ENCODE peak calls at places on chromosomes 5 and 9, in nine cellular contexts. K, I, W, G, H, N, U, J and D are unnamed samples.

GRCh38 chr5:61805101-61805500 is 473.0 kb downstream of the ZSWIM6 start:
- DNase-seq in K (no peak), I (no peak), W (no peak), G (no peak), H (no peak), N (no peak), U (no peak), J (no peak), D (peak)

GRCh38 chr5:150208187-150209015 is 18.5 kb downstream of the SLC6A7 start:
- DNase-seq in K (no peak), I (no peak), W (no peak), G (no peak), H (no peak), N (no peak), U (no peak), J (no peak), D (no peak)

GRCh38 chr9:93958875-93959682 is 3.9 kb upstream of the BARX1 start:
- DNase-seq in K (no peak), I (no peak), W (peak), G (no peak), H (no peak), N (no peak), U (no peak), J (peak), D (no peak)

GRCh38 chr9:33464045-33464636 is 9.6 kb downstream of the NOL6 start:
- DNase-seq in K (no peak), I (no peak), W (peak), G (no peak), H (no peak), N (no peak), U (no peak), J (no peak), D (no peak)

GRCh38 chr9:69532359-69532758 is 139.8 kb downstream of the APBA1 start:
- DNase-seq in K (no peak), I (no peak), W (peak), G (no peak), H (no peak), N (no peak), U (no peak), J (no peak), D (no peak)

GRCh38 chr9:91857291-91857781 is 92.7 kb downstream of the ROR2 start:
- DNase-seq in K (no peak), I (no peak), W (peak), G (no peak), H (no peak), N (no peak), U (no peak), J (no peak), D (no peak)

GRCh38 chr9:89935791-89936190 is 331.0 kb downstream of the GADD45G start:
- DNase-seq in K (no peak), I (no peak), W (no peak), G (no peak), H (no peak), N (no peak), U (no peak), J (no peak), D (no peak)

GRCh38 chr5:164672190-164672589 is 1166.8 kb downstream of the MAT2B start:
- DNase-seq in K (no peak), I (no peak), W (peak), G (no peak), H (no peak), N (no peak), U (no peak), J (no peak), D (no peak)

GRCh38 chr9:121651295-121652036 is at the start of gene DAB2IP:
- DNase-seq in K (peak), I (peak), W (peak), G (no peak), H (peak), N (no peak), U (no peak), J (peak), D (no peak)

GRCh38 chr9:75086443-75087278 is 1.3 kb downstream of the NMRK1 start:
- DNase-seq in K (peak), I (peak), W (no peak), G (peak), H (no peak), N (no peak), U (no peak), J (peak), D (no peak)

DNA sequence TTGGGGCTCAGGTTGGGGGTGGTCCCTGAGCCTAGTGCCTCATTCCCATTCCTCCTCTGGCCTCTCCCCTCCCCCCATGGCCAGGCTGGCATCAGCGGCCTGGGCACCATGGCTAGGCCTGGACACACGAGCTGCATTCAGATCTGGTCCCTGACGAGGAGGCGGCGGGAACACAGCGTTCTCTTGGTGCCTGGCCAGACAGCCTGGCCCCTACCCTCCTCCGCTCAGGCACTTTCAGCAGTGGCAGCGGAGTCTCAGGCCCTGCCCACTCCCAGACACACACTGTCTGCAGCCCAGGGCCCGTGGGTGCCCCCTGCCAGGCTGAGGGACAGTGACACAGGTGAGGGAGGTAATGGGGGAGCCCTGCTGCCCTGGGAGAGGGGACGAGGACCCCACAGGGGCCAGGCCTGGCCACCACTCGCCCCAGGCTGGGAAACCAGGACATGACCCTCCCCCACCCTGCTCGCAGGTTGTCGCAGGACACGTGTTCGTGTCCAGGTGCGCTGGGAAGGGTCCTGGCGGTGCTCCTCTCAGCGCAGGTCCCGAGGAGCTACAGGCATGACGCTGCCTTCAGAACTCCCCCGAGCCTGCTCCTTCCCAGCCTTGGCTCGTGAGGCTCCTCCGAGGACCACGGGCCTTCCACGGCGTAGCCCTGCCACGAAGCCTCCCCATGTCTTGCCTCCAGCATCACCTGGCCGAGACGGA is 19.9 kb upstream of the UBAC1 start:
- DNase-seq in K (no peak), I (no peak), W (no peak), G (no peak), H (no peak), N (no peak), U (no peak), J (no peak), D (no peak)
- TF ChIP-seq POLR2AphosphoS5 in K (no peak), I (no peak), W (no peak), G (no peak), H (no peak), N (no peak), U (no peak), J (no peak), D (no peak)

GRCh38 chr5:133343196-133343595 is 269.1 kb downstream of the FSTL4 start:
- DNase-seq in K (no peak), I (no peak), W (no peak), G (no peak), H (no peak), N (no peak), U (no peak), J (no peak), D (no peak)

GRCh38 chr5:133341915-133342710 is 270.2 kb downstream of the FSTL4 start:
- DNase-seq in K (no peak), I (no peak), W (peak), G (no peak), H (no peak), N (no peak), U (no peak), J (no peak), D (no peak)

GRCh38 chr5:133348406-133348805 is 263.9 kb downstream of the FSTL4 start:
- DNase-seq in K (no peak), I (no peak), W (no peak), G (no peak), H (no peak), N (no peak), U (no peak), J (no peak), D (no peak)

GRCh38 chr5:133344266-133344665 is 268.1 kb downstream of the FSTL4 start:
- DNase-seq in K (no peak), I (no peak), W (no peak), G (no peak), H (no peak), N (no peak), U (no peak), J (no peak), D (no peak)

GRCh38 chr5:133347039-133347438 is 265.3 kb downstream of the FSTL4 start:
- DNase-seq in K (no peak), I (no peak), W (no peak), G (peak), H (no peak), N (no peak), U (no peak), J (no peak), D (no peak)
- TF ChIP-seq EP300 in K (no peak), I (no peak), W (no peak), G (no peak), H (no peak), N (no peak), U (no peak), J (no peak), D (no peak)

GRCh38 chr9:128244443-128245226 is 31.2 kb downstream of the GOLGA2 start:
- DNase-seq in K (peak), I (peak), W (peak), G (peak), H (peak), N (peak), U (no peak), J (peak), D (peak)

GRCh38 chr9:128242828-128243485 is 32.9 kb downstream of the GOLGA2 start:
- DNase-seq in K (no peak), I (no peak), W (peak), G (no peak), H (no peak), N (no peak), U (no peak), J (peak), D (no peak)

GRCh38 chr9:128242124-128242523 is 33.7 kb downstream of the GOLGA2 start:
- DNase-seq in K (no peak), I (no peak), W (no peak), G (no peak), H (no peak), N (no peak), U (no peak), J (no peak), D (no peak)

GRCh38 chr9:128245293-128246151 is 30.3 kb downstream of the GOLGA2 start:
- DNase-seq in K (no peak), I (no peak), W (peak), G (peak), H (no peak), N (no peak), U (no peak), J (no peak), D (no peak)

GRCh38 chr9:128243486-128244415 is 32.1 kb downstream of the GOLGA2 start:
- DNase-seq in K (no peak), I (no peak), W (peak), G (no peak), H (no peak), N (no peak), U (no peak), J (peak), D (no peak)
- TF ChIP-seq POLR2AphosphoS5 in K (no peak), I (no peak), W (no peak), G (no peak), H (no peak), N (no peak), U (no peak), J (no peak), D (no peak)

GRCh38 chr5:107199756-107200155 is 471.0 kb downstream of the EFNA5 start:
- DNase-seq in K (no peak), I (no peak), W (no peak), G (no peak), H (no peak), N (no peak), U (no peak), J (no peak), D (no peak)
- TF ChIP-seq EP300 in K (no peak), I (no peak), W (no peak), G (no peak), H (no peak), N (no peak), U (no peak), J (no peak), D (no peak)

GRCh38 chr9:136928591-136928990 is 15.9 kb downstream of the FBXW5 start:
- DNase-seq in K (no peak), I (no peak), W (no peak), G (no peak), H (no peak), N (no peak), U (no peak), J (peak), D (no peak)
- TF ChIP-seq POLR2AphosphoS5 in K (no peak), I (no peak), W (no peak), G (no peak), H (no peak), N (no peak), U (no peak), J (no peak), D (no peak)

DNA sequence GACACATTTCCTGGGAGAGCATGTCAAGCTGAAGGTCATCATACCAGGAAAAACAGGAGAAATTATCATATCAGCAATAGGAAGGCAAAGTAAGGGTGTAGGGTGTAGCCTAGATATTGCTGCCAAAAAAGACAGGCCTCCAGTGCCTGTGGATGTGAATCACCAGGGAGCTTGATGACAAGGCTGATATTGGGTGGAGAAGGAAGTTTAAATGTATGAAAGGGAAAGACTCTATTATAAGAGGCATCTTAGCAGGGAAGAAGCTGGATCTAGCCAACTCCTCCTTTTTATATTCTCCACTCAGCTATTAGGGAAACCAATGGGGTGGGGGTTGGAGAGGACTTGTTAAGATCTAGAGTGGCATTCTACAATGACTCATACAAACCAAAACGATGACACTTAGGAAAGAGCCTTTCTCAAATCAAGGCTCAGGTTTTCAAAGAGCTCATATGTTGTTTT is 13.4 kb upstream of the TXNDC8 start:
- DNase-seq in K (no peak), I (no peak), W (no peak), G (no peak), H (peak), N (no peak), U (no peak), J (no peak), D (no peak)
- TF ChIP-seq EP300 in K (no peak), I (no peak), W (no peak), G (no peak), H (no peak), N (no peak), U (no peak), J (no peak), D (no peak)

DNA sequence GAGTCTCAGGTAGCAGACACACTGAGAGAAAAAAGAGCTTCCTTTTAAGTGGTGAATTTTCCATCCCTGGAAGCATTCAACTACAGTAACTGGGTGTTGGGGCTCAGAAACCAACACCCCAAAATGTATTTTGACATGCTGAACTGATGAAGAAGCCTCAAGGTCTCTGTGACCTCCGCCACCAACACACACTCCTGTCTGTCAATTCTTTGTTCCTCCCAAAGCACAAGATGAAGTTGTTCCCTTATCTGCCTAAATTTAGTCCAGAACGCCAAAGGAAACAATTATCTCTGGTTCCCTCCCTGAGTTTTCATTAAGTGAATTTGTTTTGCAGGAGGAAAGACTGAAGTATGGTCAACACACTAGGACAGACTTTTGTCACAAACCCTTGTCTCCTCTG is 1.4 kb upstream of the CDKN2AIPNL start:
- DNase-seq in K (no peak), I (no peak), W (no peak), G (no peak), H (no peak), N (no peak), U (no peak), J (no peak), D (no peak)
- TF ChIP-seq POLR2AphosphoS5 in K (no peak), I (no peak), W (no peak), G (no peak), H (no peak), N (no peak), U (no peak), J (no peak), D (no peak)

DNA sequence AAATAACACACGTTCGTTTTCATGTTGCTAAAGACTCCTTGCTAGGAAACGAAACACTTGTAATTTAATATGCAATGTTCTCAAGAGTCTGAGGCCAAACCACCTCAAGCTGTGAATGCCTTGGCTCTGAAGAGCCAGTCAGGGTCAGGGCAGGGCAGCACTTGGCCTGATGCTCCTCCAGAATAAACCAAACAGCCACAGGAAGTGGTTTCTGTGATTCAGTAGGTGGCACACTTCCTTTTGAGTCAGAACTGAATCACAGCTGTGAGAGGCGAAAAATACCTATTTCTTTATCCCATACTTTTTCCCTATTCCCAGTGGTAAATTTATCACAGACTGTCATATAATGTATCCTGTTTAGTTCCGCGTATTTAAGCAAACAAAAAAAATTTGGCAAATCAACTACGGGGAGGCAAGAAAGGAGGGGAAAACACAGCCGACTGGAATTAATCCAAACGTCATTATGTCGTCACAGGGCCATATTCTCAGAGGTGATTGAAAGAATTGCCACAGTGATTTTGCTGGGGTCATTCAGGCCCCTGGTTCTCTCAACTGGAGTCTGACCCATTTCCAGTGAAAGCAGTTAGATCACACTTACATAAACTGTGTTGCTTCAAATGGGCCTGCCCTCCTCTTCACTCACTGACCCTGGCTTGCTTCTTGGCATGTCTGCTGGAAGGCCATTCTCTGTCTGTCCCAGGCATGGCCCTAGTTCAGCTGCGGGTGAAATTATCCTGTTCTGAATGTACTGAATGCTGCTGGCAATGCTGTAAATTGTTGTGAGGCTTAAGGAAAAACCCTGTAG is 71.2 kb downstream of the ARRDC3 start:
- DNase-seq in K (peak), I (peak), W (peak), G (peak), H (no peak), N (peak), U (peak), J (no peak), D (peak)
- TF ChIP-seq EP300 in K (peak), I (peak), W (peak), G (no peak), H (peak), N (no peak), U (peak), J (peak), D (no peak)

GRCh38 chr9:124255222-124255621 is 2.5 kb upstream of the NEK6 start:
- DNase-seq in K (no peak), I (no peak), W (no peak), G (no peak), H (no peak), N (no peak), U (no peak), J (no peak), D (no peak)

GRCh38 chr9:124256517-124257069 is 1.2 kb upstream of the NEK6 start:
- DNase-seq in K (peak), I (no peak), W (no peak), G (peak), H (no peak), N (no peak), U (no peak), J (no peak), D (no peak)

GRCh38 chr9:124258765-124259272 is 1.1 kb downstream of the NEK6 start:
- DNase-seq in K (peak), I (no peak), W (no peak), G (peak), H (no peak), N (no peak), U (no peak), J (no peak), D (no peak)

GRCh38 chr9:124257865-124258764 is at the start of gene NEK6:
- DNase-seq in K (peak), I (peak), W (peak), G (no peak), H (peak), N (no peak), U (no peak), J (peak), D (no peak)

GRCh38 chr9:124257070-124257864 is 482 bp upstream of the NEK6 start:
- DNase-seq in K (peak), I (no peak), W (no peak), G (no peak), H (no peak), N (no peak), U (no peak), J (no peak), D (no peak)
- TF ChIP-seq POLR2AphosphoS5 in K (no peak), I (no peak), W (no peak), G (no peak), H (no peak), N (no peak), U (peak), J (no peak), D (no peak)

GRCh38 chr5:3034881-3035280 is 283.4 kb upstream of the IRX2 start:
- DNase-seq in K (no peak), I (no peak), W (no peak), G (no peak), H (no peak), N (no peak), U (no peak), J (no peak), D (no peak)
- TF ChIP-seq EP300 in K (no peak), I (no peak), W (no peak), G (no peak), H (no peak), N (no peak), U (no peak), J (no peak), D (no peak)